ENCODE peak calls at places on chromosomes 3 and 15, in seven cellular contexts. I is cardiac fibroblast, L is heart left ventricle, S is MM.1S, Z is transverse colon, U is GM12865, K is A673. D is an unnamed sample.

GRCh38 chr3:184899953-184900595 is 88.1 kb downstream of the VPS8 start:
- DNase-seq in S (no peak), Z (no peak), U (no peak), I (no peak), K (no peak), L (no peak), D (no peak)

GRCh38 chr3:57951106-57951882 is 56.9 kb upstream of the FLNB start:
- DNase-seq in L (peak), S (no peak), K (no peak), U (no peak), Z (peak), I (peak), D (no peak)

GRCh38 chr3:25904248-25904647 is 114.4 kb downstream of the OXSM start:
- DNase-seq in I (no peak), Z (no peak), S (no peak), K (peak), U (no peak), L (peak), D (no peak)

GRCh38 chr3:167750273-167750971 is 14.9 kb downstream of the SERPINI1 start:
- DNase-seq in S (peak), Z (no peak), U (peak), L (no peak), I (no peak), K (no peak), D (no peak)

GRCh38 chr15:62503451-62503850 is 338.4 kb upstream of the C2CD4B start:
- DNase-seq in U (peak), Z (no peak), K (peak), S (no peak), L (peak), I (peak), D (no peak)

GRCh38 chr15:90354986-90355385 is 2.9 kb downstream of the ZNF774 start:
- DNase-seq in U (no peak), Z (no peak), S (no peak), I (no peak), K (no peak), L (no peak), D (no peak)

GRCh38 chr3:152235709-152236298 is 32.9 kb upstream of the MBNL1 start:
- DNase-seq in S (no peak), L (no peak), I (no peak), U (no peak), Z (no peak), K (peak), D (no peak)

GRCh38 chr15:91694829-91695205 is 158.7 kb upstream of the SLCO3A1 start:
- DNase-seq in Z (peak), I (peak), K (peak), L (peak), S (no peak), U (no peak), D (peak)

GRCh38 chr3:184677344-184678316 is 34.2 kb downstream of the MAGEF1 start:
- DNase-seq in K (no peak), S (no peak), L (no peak), I (no peak), U (no peak), Z (no peak), D (no peak)

GRCh38 chr15:20351448-20351961 is 190.1 kb downstream of the GOLGA6L6 start:
- DNase-seq in I (no peak), Z (no peak), U (no peak), S (peak), K (no peak), L (peak), D (no peak)

GRCh38 chr3:188760408-188760807 is 411.4 kb upstream of the TPRG1 start:
- DNase-seq in I (peak), K (no peak), S (no peak), L (no peak), Z (no peak), U (no peak), D (no peak)

GRCh38 chr15:90087454-90088154 is 14.7 kb downstream of the IDH2 start:
- DNase-seq in U (peak), L (no peak), S (no peak), K (peak), I (peak), Z (peak), D (no peak)

GRCh38 chr3:127164615-127165014 is 28.3 kb upstream of the PRR23E start:
- DNase-seq in K (no peak), U (no peak), S (no peak), L (no peak), Z (no peak), I (no peak), D (no peak)

GRCh38 chr3:113745273-113746068 is 578 bp downstream of the NAA50 start:
- DNase-seq in Z (peak), U (peak), S (peak), L (peak), K (peak), I (peak), D (peak)
- TF ChIP-seq CTCF in Z (peak), U (peak), S (peak), L (peak), K (peak), I (peak), D (peak)

GRCh38 chr3:146884291-146884690 is 279.1 kb upstream of the PLSCR5 start:
- DNase-seq in U (no peak), I (no peak), L (no peak), S (no peak), K (no peak), Z (no peak), D (no peak)
- H3K4me3 ChIP-seq in U (no peak), I (no peak), L (no peak), S (no peak), K (no peak), Z (no peak), D (no peak)

GRCh38 chr15:44712108-44713005 is 1.0 kb downstream of the B2M start:
- DNase-seq in I (peak), L (peak), S (peak), Z (peak), U (peak), K (peak), D (no peak)

GRCh38 chr15:44713006-44713966 is 2.0 kb downstream of the B2M start:
- DNase-seq in L (no peak), S (peak), K (peak), I (peak), Z (no peak), U (peak), D (no peak)

GRCh38 chr15:44711356-44712107 is at the start of gene B2M:
- DNase-seq in L (peak), S (peak), Z (peak), K (peak), I (peak), U (peak), D (peak)

GRCh38 chr15:44711089-44711355 is at the start of gene PATL2:
- DNase-seq in L (no peak), K (no peak), U (no peak), I (no peak), Z (no peak), S (no peak), D (no peak)

DNA sequence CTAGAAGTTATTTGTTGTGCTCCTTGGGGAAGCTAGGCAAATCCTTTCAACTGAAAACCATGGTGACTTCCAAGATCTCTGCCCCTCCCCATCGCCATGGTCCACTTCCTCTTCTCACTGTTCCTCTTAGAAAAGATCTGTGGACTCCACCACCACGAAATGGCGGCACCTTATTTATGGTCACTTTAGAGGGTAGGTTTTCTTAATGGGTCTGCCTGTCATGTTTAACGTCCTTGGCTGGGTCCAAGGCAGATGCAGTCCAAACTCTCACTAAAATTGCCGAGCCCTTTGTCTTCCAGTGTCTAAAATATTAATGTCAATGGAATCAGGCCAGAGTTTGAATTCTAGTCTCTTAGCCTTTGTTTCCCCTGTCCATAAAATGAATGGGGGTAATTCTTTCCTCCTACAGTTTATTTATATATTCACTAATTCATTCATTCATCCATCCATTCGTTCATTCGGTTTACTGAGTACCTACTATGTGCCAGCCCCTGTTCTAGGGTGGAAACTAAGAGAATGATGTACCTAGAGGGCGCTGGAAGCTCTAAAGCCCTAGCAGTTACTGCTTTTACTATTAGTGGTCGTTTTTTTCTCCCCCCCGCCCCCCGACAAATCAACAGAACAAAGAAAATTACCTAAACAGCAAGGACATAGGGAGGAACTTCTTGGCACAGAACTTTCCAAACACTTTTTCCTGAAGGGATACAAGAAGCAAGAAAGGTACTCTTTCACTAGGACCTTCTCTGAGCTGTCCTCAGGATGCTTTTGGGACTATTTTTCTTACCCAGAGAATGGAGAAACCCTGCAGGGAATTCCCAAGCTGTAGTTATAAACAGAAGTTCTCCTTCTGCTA is 661 bp downstream of the PATL2 start:
- DNase-seq in K (no peak), I (peak), Z (peak), L (no peak), U (peak), S (peak), D (no peak)
- TF ChIP-seq CTCF in K (peak), I (peak), Z (peak), L (peak), U (peak), S (peak), D (peak)

DNA sequence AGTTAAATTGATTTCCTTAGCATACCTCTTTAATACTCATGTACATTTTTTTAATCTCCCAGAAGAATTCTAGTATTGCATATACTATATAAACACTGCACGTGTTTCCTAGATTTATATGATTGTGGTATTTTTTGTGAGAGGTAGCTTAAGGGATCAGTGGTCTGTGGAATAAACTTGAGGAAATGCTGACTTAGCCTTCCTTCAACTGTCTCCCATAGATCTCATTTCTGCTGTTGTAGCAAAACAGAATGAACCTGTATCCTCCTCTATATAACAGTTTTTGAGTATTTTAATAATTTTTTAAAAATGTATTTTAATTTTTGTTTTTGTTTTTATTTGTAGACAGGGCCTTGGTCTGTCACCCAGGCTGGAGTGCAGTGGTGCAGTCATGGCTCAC is 86.8 kb downstream of the TCF12 start:
- DNase-seq in K (no peak), I (no peak), L (no peak), Z (no peak), U (no peak), S (no peak), D (no peak)
- H3K4me3 ChIP-seq in K (no peak), I (no peak), L (no peak), Z (no peak), U (no peak), S (no peak), D (no peak)